ENCODE peak calls at places on chromosomes 11 and 22, in eight cellular contexts. G is right lobe of liver, X is cardiac muscle cell, V is fibroblast of pulmonary artery, R is heart right ventricle, L is tibial artery, F is astrocyte of the spinal cord, I is fibroblast of mammary gland. S is an unnamed sample.

GRCh38 chr11:108663154-108663877 is 1.6 kb upstream of the DDX10 start:
- DNase-seq in G (no peak), I (no peak), L (no peak), X (no peak), V (no peak), F (no peak), R (no peak), S (no peak)

GRCh38 chr11:94938399-94939055 is 34.8 kb downstream of the CWC15 start:
- DNase-seq in L (peak), I (peak), F (peak), X (peak), G (peak), V (peak), R (peak), S (no peak)

GRCh38 chr11:11849127-11849746 is 7.5 kb downstream of the USP47 start:
- DNase-seq in I (peak), R (peak), G (peak), V (peak), L (peak), F (peak), X (peak), S (no peak)

GRCh38 chr11:5624489-5625278 is at the start of gene TRIM34:
- DNase-seq in R (peak), V (peak), G (peak), L (peak), X (peak), F (peak), I (peak), S (no peak)

GRCh38 chr11:71182791-71183556 is 69.4 kb downstream of the SHANK2 start:
- DNase-seq in R (no peak), X (no peak), G (peak), L (peak), I (no peak), F (no peak), V (no peak), S (no peak)

GRCh38 chr22:47835726-47836125 is 1073.3 kb downstream of the TBC1D22A start:
- DNase-seq in G (no peak), I (peak), L (no peak), V (peak), R (no peak), F (peak), X (peak), S (no peak)

GRCh38 chr11:118476676-118477075 is 40.4 kb downstream of the KMT2A start:
- DNase-seq in I (peak), R (no peak), X (no peak), V (no peak), L (no peak), F (no peak), G (no peak), S (no peak)

GRCh38 chr22:44888491-44888941 is 121.3 kb downstream of the PHF21B start:
- DNase-seq in G (peak), R (no peak), F (no peak), X (no peak), V (no peak), L (no peak), I (no peak), S (no peak)

GRCh38 chr22:39362271-39362670 is 12.5 kb downstream of the SYNGR1 start:
- DNase-seq in X (no peak), V (no peak), F (no peak), I (no peak), G (no peak), L (no peak), R (no peak), S (no peak)

GRCh38 chr11:13052130-13052541 is 43.0 kb downstream of the RASSF10 start:
- DNase-seq in V (no peak), L (no peak), F (peak), X (no peak), G (no peak), I (no peak), R (no peak), S (no peak)

GRCh38 chr11:67732045-67732787 is 57.8 kb upstream of the ALDH3B2 start:
- DNase-seq in R (no peak), X (no peak), V (no peak), G (no peak), F (no peak), I (no peak), L (no peak), S (no peak)

GRCh38 chr11:111541209-111542061 is 915 bp downstream of the LAYN start:
- DNase-seq in G (peak), V (peak), F (peak), L (peak), I (peak), X (peak), R (peak), S (no peak)

GRCh38 chr22:38724926-38725571 is 19.3 kb downstream of the GTPBP1 start:
- DNase-seq in I (peak), X (peak), F (peak), L (no peak), R (no peak), G (no peak), V (peak), S (no peak)

GRCh38 chr11:62602141-62603071 is 741 bp upstream of the MTA2 start:
- DNase-seq in I (peak), L (peak), F (peak), V (peak), X (peak), R (peak), G (peak), S (no peak)

GRCh38 chr11:18844753-18845367 is 53.3 kb upstream of the PTPN5 start:
- DNase-seq in I (peak), F (peak), R (no peak), G (no peak), X (peak), L (no peak), V (peak), S (no peak)

GRCh38 chr11:19973136-19973635 is 187.1 kb downstream of the DBX1 start:
- DNase-seq in X (no peak), R (no peak), I (no peak), L (no peak), G (no peak), F (no peak), V (no peak), S (no peak)

DNA sequence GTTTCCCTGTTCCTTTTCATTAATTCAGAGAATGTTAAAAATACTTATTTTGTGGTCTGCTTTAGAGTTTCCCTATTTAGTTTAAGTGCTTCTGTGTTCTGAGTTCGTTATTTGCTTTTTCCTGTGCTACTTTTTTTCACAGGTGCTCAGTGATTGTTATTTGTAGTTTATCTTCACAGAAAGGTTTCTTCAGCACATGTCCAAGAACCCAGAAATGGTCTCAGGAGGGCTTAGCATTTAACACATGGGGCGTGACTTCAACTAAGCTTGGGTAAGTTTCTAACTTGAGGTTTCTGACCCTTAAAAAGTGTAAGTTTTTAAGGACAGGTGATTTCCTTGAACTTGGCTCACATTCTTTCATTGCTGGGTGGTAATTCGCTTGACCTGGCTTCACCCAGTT is 157.3 kb downstream of the AASDHPPT start:
- DNase-seq in G (no peak), V (no peak), X (no peak), L (no peak), I (no peak), R (no peak), F (no peak), S (no peak)
- TF ChIP-seq CTCF in G (no peak), V (no peak), X (no peak), L (no peak), I (no peak), R (no peak), F (no peak), S (no peak)

GRCh38 chr11:126919147-126919823 is 81.3 kb downstream of the KIRREL3 start:
- DNase-seq in G (no peak), F (no peak), X (no peak), I (no peak), V (no peak), R (no peak), L (no peak), S (no peak)

GRCh38 chr11:126924381-126924780 is 76.2 kb downstream of the KIRREL3 start:
- DNase-seq in L (no peak), R (no peak), F (no peak), I (no peak), X (no peak), G (no peak), V (no peak), S (no peak)

GRCh38 chr11:126917531-126918204 is 82.9 kb downstream of the KIRREL3 start:
- DNase-seq in V (peak), F (peak), X (peak), R (no peak), L (no peak), G (no peak), I (peak), S (no peak)

GRCh38 chr11:126918556-126918955 is 82.0 kb downstream of the KIRREL3 start:
- DNase-seq in G (no peak), X (no peak), L (no peak), V (peak), I (no peak), R (no peak), F (no peak), S (no peak)

GRCh38 chr11:126920833-126921232 is 79.7 kb downstream of the KIRREL3 start:
- DNase-seq in G (no peak), F (no peak), I (no peak), X (no peak), R (no peak), V (no peak), L (no peak), S (no peak)
- TF ChIP-seq CTCF in G (no peak), F (no peak), I (no peak), X (no peak), R (no peak), V (no peak), L (no peak), S (peak)

GRCh38 chr11:23112390-23112789 is 252.1 kb upstream of the CCDC179 start:
- DNase-seq in V (no peak), F (no peak), I (no peak), G (no peak), R (no peak), X (no peak), L (no peak), S (no peak)

GRCh38 chr11:23112987-23113886 is 253.0 kb upstream of the CCDC179 start:
- DNase-seq in G (peak), X (peak), R (no peak), I (peak), L (no peak), V (peak), F (peak), S (no peak)

GRCh38 chr11:23113887-23114216 is 253.6 kb upstream of the CCDC179 start:
- DNase-seq in L (no peak), I (no peak), X (no peak), R (no peak), V (no peak), G (no peak), F (no peak), S (no peak)
- TF ChIP-seq CTCF in L (no peak), I (no peak), X (no peak), R (no peak), V (no peak), G (no peak), F (no peak), S (peak)

GRCh38 chr11:116072776-116073175 is 568.6 kb upstream of the CADM1 start:
- DNase-seq in F (no peak), I (no peak), V (no peak), G (no peak), X (no peak), L (no peak), R (no peak), S (no peak)
- TF ChIP-seq CTCF in F (peak), I (no peak), V (no peak), G (no peak), X (no peak), L (no peak), R (no peak), S (peak)

GRCh38 chr11:76153609-76153949 is 52.7 kb downstream of the WNT11 start:
- DNase-seq in G (peak), L (no peak), X (peak), F (no peak), V (peak), I (no peak), R (no peak), S (no peak)

GRCh38 chr11:76155455-76156232 is 50.7 kb downstream of the WNT11 start:
- DNase-seq in X (no peak), G (no peak), L (no peak), I (no peak), F (no peak), V (no peak), R (no peak), S (no peak)

GRCh38 chr11:76152086-76152658 is 54.1 kb downstream of the WNT11 start:
- DNase-seq in L (peak), F (peak), I (peak), V (peak), R (peak), X (peak), G (peak), S (no peak)

GRCh38 chr11:76151561-76152085 is 54.7 kb downstream of the WNT11 start:
- DNase-seq in X (no peak), R (no peak), L (peak), F (no peak), G (no peak), I (no peak), V (no peak), S (no peak)

DNA sequence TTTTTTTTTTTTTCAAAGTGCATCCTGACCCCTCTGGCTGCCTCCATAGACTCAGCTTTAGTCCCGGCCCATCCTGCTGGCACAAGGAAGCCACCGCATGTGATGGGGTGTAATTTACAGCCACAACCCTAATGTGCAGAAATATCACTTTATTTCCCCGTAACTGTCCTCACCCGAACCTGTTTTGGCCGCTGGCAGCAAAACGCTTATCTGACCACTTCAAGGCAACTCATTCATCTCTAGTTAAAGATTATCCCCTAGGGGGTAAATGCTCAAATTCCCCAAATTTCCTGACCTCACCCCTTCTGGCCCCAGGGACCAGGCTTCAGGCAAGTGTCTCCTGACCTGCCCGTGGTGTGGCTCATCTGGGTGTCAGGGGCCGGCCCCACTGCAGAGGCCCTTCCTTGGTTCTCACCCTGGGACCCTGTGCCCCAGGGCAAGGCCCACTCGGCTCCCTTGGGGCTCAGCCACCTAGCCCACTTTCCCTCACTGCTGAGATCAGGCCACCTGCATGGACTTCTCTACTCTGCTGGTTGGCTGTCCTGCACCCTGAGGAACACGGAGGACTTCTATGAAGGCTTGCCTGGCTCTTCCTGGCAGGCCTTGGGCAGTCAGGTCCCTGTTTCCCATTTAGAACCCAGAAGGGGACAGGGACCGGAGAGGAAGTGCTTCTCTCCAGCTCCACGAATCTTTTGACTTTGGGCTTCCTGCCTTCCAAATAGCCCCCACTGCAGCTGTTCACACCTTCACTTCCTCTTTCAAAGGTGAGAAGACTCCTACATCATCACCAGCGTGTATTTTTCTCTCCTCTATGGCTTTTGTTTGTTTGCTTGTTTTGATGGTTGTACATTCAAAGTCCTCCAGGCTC is 53.3 kb downstream of the WNT11 start:
- DNase-seq in V (no peak), R (no peak), I (no peak), X (no peak), L (no peak), F (no peak), G (peak), S (no peak)
- TF ChIP-seq CTCF in V (no peak), R (no peak), I (no peak), X (no peak), L (no peak), F (no peak), G (no peak), S (no peak)

GRCh38 chr11:102831128-102831708 is 12.2 kb downstream of the MMP3 start:
- DNase-seq in V (peak), I (peak), L (no peak), R (no peak), G (no peak), F (peak), X (peak), S (no peak)
- TF ChIP-seq CTCF in V (peak), I (peak), L (peak), R (no peak), G (no peak), F (peak), X (peak), S (peak)

GRCh38 chr11:46362146-46363030 is 15.1 kb downstream of the DGKZ start:
- DNase-seq in L (no peak), I (no peak), F (no peak), G (no peak), R (no peak), V (no peak), X (no peak), S (no peak)

GRCh38 chr11:46364056-46364455 is 16.8 kb downstream of the DGKZ start:
- DNase-seq in I (no peak), V (no peak), F (no peak), L (no peak), G (no peak), X (no peak), R (no peak), S (no peak)

GRCh38 chr11:46363031-46363407 is 15.8 kb downstream of the DGKZ start:
- DNase-seq in L (peak), F (peak), R (peak), X (peak), V (peak), I (peak), G (peak), S (no peak)

GRCh38 chr11:46364791-46365190 is 16.7 kb upstream of the MDK start:
- DNase-seq in R (no peak), I (no peak), V (no peak), G (no peak), X (no peak), F (no peak), L (no peak), S (no peak)

GRCh38 chr11:46363455-46363920 is 16.2 kb downstream of the DGKZ start:
- DNase-seq in G (no peak), V (no peak), I (peak), F (peak), L (no peak), R (peak), X (no peak), S (no peak)
- TF ChIP-seq CTCF in G (no peak), V (no peak), I (no peak), F (peak), L (no peak), R (no peak), X (no peak), S (peak)

DNA sequence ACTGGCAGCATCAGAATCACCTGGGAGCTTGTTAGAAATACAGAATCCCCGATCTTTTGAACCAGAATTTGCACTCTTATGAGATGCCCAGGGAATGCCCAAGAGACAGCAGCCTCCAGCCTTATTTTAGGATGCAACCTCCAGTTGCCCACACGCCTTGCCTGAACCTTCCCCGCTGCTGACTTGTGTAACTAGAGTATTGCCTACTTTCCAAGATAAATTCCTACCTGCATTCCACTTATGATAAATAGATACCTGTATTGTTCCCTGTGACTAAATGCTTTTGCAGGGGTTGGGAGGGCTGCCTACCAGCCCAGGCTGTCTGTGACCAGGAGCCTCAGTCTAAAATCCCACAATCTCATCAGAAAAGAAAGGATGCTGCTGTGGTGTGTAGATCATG is 44.3 kb upstream of the HMGXB4 start:
- DNase-seq in V (no peak), F (no peak), G (no peak), X (no peak), R (no peak), I (no peak), L (no peak), S (no peak)
- TF ChIP-seq CTCF in V (no peak), F (no peak), G (no peak), X (no peak), R (no peak), I (no peak), L (no peak), S (no peak)

GRCh38 chr11:488579-488978 is 18.5 kb downstream of the RNH1 start:
- DNase-seq in V (no peak), X (no peak), G (no peak), F (no peak), R (no peak), I (no peak), L (no peak), S (no peak)

GRCh38 chr11:489610-490185 is 17.3 kb downstream of the RNH1 start:
- DNase-seq in V (no peak), L (no peak), X (no peak), F (no peak), G (no peak), I (no peak), R (no peak), S (no peak)

GRCh38 chr11:488992-489391 is 18.1 kb downstream of the RNH1 start:
- DNase-seq in R (no peak), F (no peak), V (no peak), G (no peak), L (no peak), X (no peak), I (no peak), S (no peak)

GRCh38 chr11:487571-488021 is 19.4 kb downstream of the RNH1 start:
- DNase-seq in R (no peak), V (no peak), F (no peak), I (no peak), X (no peak), L (no peak), G (no peak), S (no peak)

GRCh38 chr11:488062-488461 is 19.0 kb downstream of the RNH1 start:
- DNase-seq in X (no peak), V (no peak), G (no peak), R (no peak), F (no peak), I (no peak), L (no peak), S (no peak)
- TF ChIP-seq CTCF in X (no peak), V (no peak), G (no peak), R (no peak), F (no peak), I (no peak), L (no peak), S (no peak)

GRCh38 chr11:29005401-29005980 is 897.3 kb downstream of the METTL15 start:
- DNase-seq in I (no peak), F (no peak), R (no peak), G (no peak), X (no peak), L (no peak), V (no peak), S (no peak)
- TF ChIP-seq CTCF in I (no peak), F (no peak), R (no peak), G (no peak), X (no peak), L (no peak), V (no peak), S (peak)

S was measured in chondrocyte.